ENCODE peak calls at places on chromosomes 11 and 22, in five cellular contexts. One of them, this sample, is unnamed.

GRCh38 chr22:49687786-49688515 is 139.7 kb downstream of the BRD1 start:
- DNase-seq in CD8-positive, alpha-beta memory T cell: no peak
- DNase-seq in RWPE1: no peak
- DNase-seq in effector memory CD4-positive, alpha-beta T cell: no peak
- DNase-seq in adipocyte: no peak
- DNase-seq in this sample: no peak

GRCh38 chr11:3021125-3021524 is 29.0 kb upstream of the NAP1L4 start:
- DNase-seq in CD8-positive, alpha-beta memory T cell: no peak
- DNase-seq in RWPE1: peak
- DNase-seq in effector memory CD4-positive, alpha-beta T cell: no peak
- DNase-seq in adipocyte: peak
- DNase-seq in this sample: peak

GRCh38 chr11:41983458-41983857 is 524.0 kb upstream of the LRRC4C start:
- DNase-seq in CD8-positive, alpha-beta memory T cell: no peak
- DNase-seq in RWPE1: no peak
- DNase-seq in effector memory CD4-positive, alpha-beta T cell: no peak
- DNase-seq in adipocyte: no peak
- DNase-seq in this sample: peak

GRCh38 chr11:77064648-77065217 is 2.0 kb upstream of the CAPN5 start:
- DNase-seq in CD8-positive, alpha-beta memory T cell: no peak
- DNase-seq in RWPE1: no peak
- DNase-seq in effector memory CD4-positive, alpha-beta T cell: no peak
- DNase-seq in adipocyte: no peak
- DNase-seq in this sample: no peak

GRCh38 chr11:5665051-5665450 is 19.8 kb downstream of the TRIM5 start:
- DNase-seq in CD8-positive, alpha-beta memory T cell: no peak
- DNase-seq in RWPE1: no peak
- DNase-seq in effector memory CD4-positive, alpha-beta T cell: no peak
- DNase-seq in adipocyte: no peak
- DNase-seq in this sample: no peak

GRCh38 chr22:27576413-27576812 is 225.1 kb downstream of the MN1 start:
- DNase-seq in CD8-positive, alpha-beta memory T cell: no peak
- DNase-seq in RWPE1: no peak
- DNase-seq in effector memory CD4-positive, alpha-beta T cell: no peak
- DNase-seq in adipocyte: no peak
- DNase-seq in this sample: no peak

GRCh38 chr11:7019500-7020182 is 505 bp downstream of the ZNF214 start:
- DNase-seq in CD8-positive, alpha-beta memory T cell: no peak
- DNase-seq in RWPE1: peak
- DNase-seq in effector memory CD4-positive, alpha-beta T cell: no peak
- DNase-seq in adipocyte: peak
- DNase-seq in this sample: no peak

GRCh38 chr11:14095882-14096281 is 133.4 kb downstream of the SPON1 start:
- DNase-seq in CD8-positive, alpha-beta memory T cell: no peak
- DNase-seq in RWPE1: no peak
- DNase-seq in effector memory CD4-positive, alpha-beta T cell: no peak
- DNase-seq in adipocyte: no peak
- DNase-seq in this sample: no peak

GRCh38 chr11:114216804-114217195 is 79.4 kb upstream of the NNMT start:
- DNase-seq in CD8-positive, alpha-beta memory T cell: no peak
- DNase-seq in RWPE1: no peak
- DNase-seq in effector memory CD4-positive, alpha-beta T cell: no peak
- DNase-seq in adipocyte: no peak
- DNase-seq in this sample: no peak

GRCh38 chr22:23246982-23247766 is 66.9 kb downstream of the BCR start:
- DNase-seq in CD8-positive, alpha-beta memory T cell: no peak
- DNase-seq in RWPE1: no peak
- DNase-seq in effector memory CD4-positive, alpha-beta T cell: no peak
- DNase-seq in adipocyte: no peak
- DNase-seq in this sample: no peak

GRCh38 chr11:122882809-122883681 is 486 bp downstream of the JHY start:
- DNase-seq in CD8-positive, alpha-beta memory T cell: peak
- DNase-seq in RWPE1: peak
- DNase-seq in effector memory CD4-positive, alpha-beta T cell: peak
- DNase-seq in adipocyte: peak
- DNase-seq in this sample: peak

GRCh38 chr22:26656896-26657851 is at the start of gene MIAT:
- DNase-seq in CD8-positive, alpha-beta memory T cell: peak
- DNase-seq in RWPE1: no peak
- DNase-seq in effector memory CD4-positive, alpha-beta T cell: peak
- DNase-seq in adipocyte: peak
- DNase-seq in this sample: no peak

GRCh38 chr11:9717040-9717357 is 53.1 kb downstream of the SWAP70 start:
- DNase-seq in CD8-positive, alpha-beta memory T cell: no peak
- DNase-seq in RWPE1: no peak
- DNase-seq in effector memory CD4-positive, alpha-beta T cell: no peak
- DNase-seq in adipocyte: no peak
- DNase-seq in this sample: no peak

GRCh38 chr11:80240245-80240644 is 799.4 kb upstream of the TENM4 start:
- DNase-seq in CD8-positive, alpha-beta memory T cell: no peak
- DNase-seq in RWPE1: no peak
- DNase-seq in effector memory CD4-positive, alpha-beta T cell: no peak
- DNase-seq in adipocyte: no peak
- DNase-seq in this sample: no peak

GRCh38 chr11:14341968-14342367 is 17.0 kb downstream of the RRAS2 start:
- DNase-seq in CD8-positive, alpha-beta memory T cell: no peak
- DNase-seq in RWPE1: no peak
- DNase-seq in effector memory CD4-positive, alpha-beta T cell: no peak
- DNase-seq in adipocyte: no peak
- DNase-seq in this sample: no peak

GRCh38 chr11:2533642-2534115 is 88.9 kb downstream of the KCNQ1 start:
- DNase-seq in CD8-positive, alpha-beta memory T cell: no peak
- DNase-seq in RWPE1: peak
- DNase-seq in effector memory CD4-positive, alpha-beta T cell: no peak
- DNase-seq in adipocyte: peak
- DNase-seq in this sample: peak

GRCh38 chr11:133134561-133135173 is 397.6 kb downstream of the OPCML start:
- DNase-seq in CD8-positive, alpha-beta memory T cell: peak
- DNase-seq in RWPE1: peak
- DNase-seq in effector memory CD4-positive, alpha-beta T cell: no peak
- DNase-seq in adipocyte: peak
- DNase-seq in this sample: peak

GRCh38 chr11:1640076-1640946 is 10.7 kb downstream of the KRTAP5-5 start:
- DNase-seq in CD8-positive, alpha-beta memory T cell: peak
- DNase-seq in RWPE1: peak
- DNase-seq in effector memory CD4-positive, alpha-beta T cell: no peak
- DNase-seq in adipocyte: peak
- DNase-seq in this sample: peak

GRCh38 chr11:134802116-134802515 is 390.1 kb upstream of the B3GAT1 start:
- DNase-seq in CD8-positive, alpha-beta memory T cell: no peak
- DNase-seq in RWPE1: no peak
- DNase-seq in effector memory CD4-positive, alpha-beta T cell: no peak
- DNase-seq in adipocyte: no peak
- DNase-seq in this sample: no peak

GRCh38 chr22:46267431-46268279 is at the start of gene TTC38:
- DNase-seq in CD8-positive, alpha-beta memory T cell: peak
- DNase-seq in RWPE1: peak
- DNase-seq in effector memory CD4-positive, alpha-beta T cell: peak
- DNase-seq in adipocyte: peak
- DNase-seq in this sample: peak